ENCODE peak calls at places on chromosomes 5 and 9, in nine cellular contexts. One of them, this sample, is unnamed.

GRCh38 chr9:79562749-79563386 is 8.9 kb upstream of the TLE4 start:
- DNase-seq in stomach: no peak
- DNase-seq in cardiac muscle cell: no peak
- DNase-seq in breast epithelium: no peak
- DNase-seq in left ventricle myocardium inferior: no peak
- DNase-seq in PC-9: no peak
- DNase-seq in lung: no peak
- DNase-seq in GM06990: no peak
- DNase-seq in IMR-90: peak
- DNase-seq in this sample: no peak

GRCh38 chr5:130231786-130232185 is 327.5 kb downstream of the CHSY3 start:
- DNase-seq in breast epithelium: no peak
- DNase-seq in PC-9: no peak
- DNase-seq in IMR-90: no peak
- DNase-seq in cardiac muscle cell: no peak
- DNase-seq in GM06990: no peak
- DNase-seq in left ventricle myocardium inferior: no peak
- DNase-seq in stomach: no peak
- DNase-seq in lung: no peak
- DNase-seq in this sample: no peak

GRCh38 chr5:126248611-126249010 is 174.6 kb upstream of the GRAMD2B start:
- DNase-seq in breast epithelium: no peak
- DNase-seq in GM06990: no peak
- DNase-seq in stomach: no peak
- DNase-seq in lung: no peak
- DNase-seq in cardiac muscle cell: no peak
- DNase-seq in IMR-90: no peak
- DNase-seq in PC-9: no peak
- DNase-seq in left ventricle myocardium inferior: no peak
- DNase-seq in this sample: no peak

GRCh38 chr5:64693636-64694035 is 3.3 kb downstream of the SHISAL2B start:
- DNase-seq in IMR-90: no peak
- DNase-seq in stomach: no peak
- DNase-seq in lung: no peak
- DNase-seq in PC-9: no peak
- DNase-seq in left ventricle myocardium inferior: no peak
- DNase-seq in cardiac muscle cell: no peak
- DNase-seq in breast epithelium: no peak
- DNase-seq in GM06990: no peak
- DNase-seq in this sample: no peak

GRCh38 chr9:35820076-35820475 is 5.2 kb upstream of the HINT2 start:
- DNase-seq in left ventricle myocardium inferior: no peak
- DNase-seq in IMR-90: peak
- DNase-seq in PC-9: no peak
- DNase-seq in GM06990: no peak
- DNase-seq in stomach: no peak
- DNase-seq in lung: no peak
- DNase-seq in breast epithelium: no peak
- DNase-seq in cardiac muscle cell: no peak
- DNase-seq in this sample: no peak

GRCh38 chr5:69007726-69008368 is 86.0 kb upstream of the SLC30A5 start:
- DNase-seq in left ventricle myocardium inferior: peak
- DNase-seq in cardiac muscle cell: peak
- DNase-seq in breast epithelium: peak
- DNase-seq in PC-9: peak
- DNase-seq in GM06990: peak
- DNase-seq in stomach: peak
- DNase-seq in IMR-90: peak
- DNase-seq in lung: peak
- DNase-seq in this sample: peak

GRCh38 chr5:42970636-42971559 is 69.2 kb downstream of the ANXA2R start:
- DNase-seq in IMR-90: no peak
- DNase-seq in PC-9: no peak
- DNase-seq in lung: no peak
- DNase-seq in stomach: no peak
- DNase-seq in breast epithelium: no peak
- DNase-seq in left ventricle myocardium inferior: peak
- DNase-seq in cardiac muscle cell: no peak
- DNase-seq in GM06990: no peak
- DNase-seq in this sample: no peak

GRCh38 chr5:98576275-98576674 is 197.2 kb upstream of the RGMB start:
- DNase-seq in cardiac muscle cell: no peak
- DNase-seq in lung: no peak
- DNase-seq in IMR-90: no peak
- DNase-seq in GM06990: no peak
- DNase-seq in stomach: no peak
- DNase-seq in PC-9: no peak
- DNase-seq in breast epithelium: no peak
- DNase-seq in left ventricle myocardium inferior: no peak
- DNase-seq in this sample: no peak

GRCh38 chr5:1414311-1415058 is 30.8 kb downstream of the SLC6A3 start:
- DNase-seq in breast epithelium: no peak
- DNase-seq in lung: no peak
- DNase-seq in IMR-90: no peak
- DNase-seq in left ventricle myocardium inferior: peak
- DNase-seq in stomach: no peak
- DNase-seq in cardiac muscle cell: no peak
- DNase-seq in GM06990: no peak
- DNase-seq in PC-9: no peak
- DNase-seq in this sample: no peak

GRCh38 chr5:169304175-169304574 is 3.2 kb upstream of the SLIT3 start:
- DNase-seq in left ventricle myocardium inferior: no peak
- DNase-seq in lung: no peak
- DNase-seq in PC-9: no peak
- DNase-seq in breast epithelium: no peak
- DNase-seq in cardiac muscle cell: no peak
- DNase-seq in stomach: no peak
- DNase-seq in IMR-90: no peak
- DNase-seq in GM06990: no peak
- DNase-seq in this sample: no peak

DNA sequence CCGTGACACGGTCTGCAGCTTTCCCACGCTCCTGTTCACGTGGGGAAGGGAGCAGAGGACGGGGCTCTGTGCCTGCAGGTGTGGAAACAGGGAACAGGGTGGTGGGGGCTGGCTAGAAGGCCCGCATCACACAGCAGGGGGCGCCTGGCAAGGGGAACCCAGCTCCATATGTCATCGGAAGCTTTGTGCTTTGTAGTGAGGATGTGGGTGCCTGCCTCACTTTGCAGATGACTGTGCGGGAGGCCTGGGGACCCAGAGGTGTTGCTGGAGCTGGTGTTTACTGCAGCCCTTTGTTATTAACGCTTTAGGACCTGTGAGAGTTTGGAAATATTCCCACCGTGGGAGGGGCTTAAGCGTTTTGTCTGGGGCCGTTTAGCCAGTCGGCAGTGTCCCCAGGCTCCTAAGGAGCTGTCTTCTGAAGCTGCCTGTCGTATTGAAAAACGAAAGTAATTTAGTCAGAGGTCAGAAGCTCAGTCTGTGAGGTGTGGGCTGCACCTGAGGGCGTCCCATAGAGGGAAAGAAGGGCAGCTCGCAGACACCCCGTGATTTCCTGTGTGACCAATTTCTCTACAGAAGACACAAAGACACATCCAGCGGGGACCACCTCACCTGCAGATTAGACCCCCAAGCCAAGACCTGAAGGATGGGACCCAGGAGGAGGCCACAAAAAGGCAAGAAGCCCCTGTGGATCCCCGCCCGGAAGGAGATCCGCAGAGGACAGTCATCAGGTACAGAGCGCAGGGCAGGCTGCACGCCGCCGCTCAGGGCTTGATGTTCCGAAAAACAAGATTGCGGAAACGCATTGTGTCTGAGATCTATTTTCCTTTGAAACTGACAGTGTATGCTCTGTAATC is 9.1 kb downstream of the MAN1B1 start:
- DNase-seq in IMR-90: no peak
- DNase-seq in GM06990: peak
- DNase-seq in breast epithelium: no peak
- DNase-seq in lung: no peak
- DNase-seq in stomach: peak
- DNase-seq in cardiac muscle cell: no peak
- DNase-seq in left ventricle myocardium inferior: no peak
- DNase-seq in PC-9: no peak
- DNase-seq in this sample: no peak
- TF ChIP-seq CTCF in IMR-90: peak
- TF ChIP-seq CTCF in GM06990: peak
- TF ChIP-seq CTCF in breast epithelium: no peak
- TF ChIP-seq CTCF in lung: peak
- TF ChIP-seq CTCF in stomach: no peak
- TF ChIP-seq CTCF in cardiac muscle cell: peak
- TF ChIP-seq CTCF in left ventricle myocardium inferior: no peak
- TF ChIP-seq CTCF in PC-9: no peak
- TF ChIP-seq CTCF in this sample: no peak

GRCh38 chr9:15295761-15296405 is 11.1 kb downstream of the TTC39B start:
- DNase-seq in breast epithelium: no peak
- DNase-seq in GM06990: peak
- DNase-seq in lung: no peak
- DNase-seq in stomach: no peak
- DNase-seq in left ventricle myocardium inferior: no peak
- DNase-seq in IMR-90: peak
- DNase-seq in PC-9: peak
- DNase-seq in cardiac muscle cell: no peak
- DNase-seq in this sample: no peak
- H3K4me3 ChIP-seq in breast epithelium: peak
- H3K4me3 ChIP-seq in GM06990: peak
- H3K4me3 ChIP-seq in lung: peak
- H3K4me3 ChIP-seq in stomach: peak
- H3K4me3 ChIP-seq in left ventricle myocardium inferior: peak
- H3K4me3 ChIP-seq in IMR-90: peak
- H3K4me3 ChIP-seq in PC-9: peak
- H3K4me3 ChIP-seq in cardiac muscle cell: no peak
- H3K4me3 ChIP-seq in this sample: peak

GRCh38 chr5:171400169-171400568 is 12.5 kb downstream of the NPM1 start:
- DNase-seq in IMR-90: no peak
- DNase-seq in GM06990: no peak
- DNase-seq in breast epithelium: no peak
- DNase-seq in lung: no peak
- DNase-seq in left ventricle myocardium inferior: no peak
- DNase-seq in stomach: no peak
- DNase-seq in PC-9: no peak
- DNase-seq in cardiac muscle cell: no peak
- DNase-seq in this sample: no peak
- TF ChIP-seq CTCF in IMR-90: no peak
- TF ChIP-seq CTCF in GM06990: no peak
- TF ChIP-seq CTCF in breast epithelium: no peak
- TF ChIP-seq CTCF in lung: no peak
- TF ChIP-seq CTCF in left ventricle myocardium inferior: no peak
- TF ChIP-seq CTCF in stomach: no peak
- TF ChIP-seq CTCF in PC-9: no peak
- TF ChIP-seq CTCF in cardiac muscle cell: no peak
- TF ChIP-seq CTCF in this sample: no peak

GRCh38 chr5:44387911-44388310 is 1.3 kb downstream of the FGF10 start:
- DNase-seq in left ventricle myocardium inferior: no peak
- DNase-seq in PC-9: no peak
- DNase-seq in IMR-90: no peak
- DNase-seq in breast epithelium: no peak
- DNase-seq in cardiac muscle cell: peak
- DNase-seq in GM06990: no peak
- DNase-seq in lung: no peak
- DNase-seq in stomach: no peak
- DNase-seq in this sample: no peak
- H3K4me3 ChIP-seq in left ventricle myocardium inferior: peak
- H3K4me3 ChIP-seq in PC-9: no peak
- H3K4me3 ChIP-seq in IMR-90: no peak
- H3K4me3 ChIP-seq in breast epithelium: peak
- H3K4me3 ChIP-seq in cardiac muscle cell: peak
- H3K4me3 ChIP-seq in GM06990: no peak
- H3K4me3 ChIP-seq in lung: peak
- H3K4me3 ChIP-seq in stomach: peak
- H3K4me3 ChIP-seq in this sample: no peak

This sample was measured in LNCaP clone FGC.